ENCODE peak calls at places on chromosomes 4 and X, in five cellular contexts. One of them, this sample, is unnamed.

GRCh38 chrX:150907474-150907873 is 9.0 kb upstream of the CD99L2 start:
- DNase-seq in AG04450: no peak
- DNase-seq in brain microvascular endothelial cell: no peak
- DNase-seq in MM.1S: no peak
- DNase-seq in lung: no peak
- DNase-seq in this sample: no peak

GRCh38 chrX:115226929-115227328 is 7.0 kb downstream of the LRCH2 start:
- DNase-seq in lung: no peak
- DNase-seq in AG04450: no peak
- DNase-seq in brain microvascular endothelial cell: peak
- DNase-seq in MM.1S: peak
- DNase-seq in this sample: no peak

GRCh38 chrX:24148535-24149345 is 789 bp upstream of the ZFX start:
- DNase-seq in brain microvascular endothelial cell: no peak
- DNase-seq in AG04450: no peak
- DNase-seq in lung: peak
- DNase-seq in MM.1S: no peak
- DNase-seq in this sample: no peak

GRCh38 chrX:112834016-112834855 is 6.4 kb downstream of the AMOT start:
- DNase-seq in lung: no peak
- DNase-seq in AG04450: peak
- DNase-seq in MM.1S: no peak
- DNase-seq in brain microvascular endothelial cell: peak
- DNase-seq in this sample: no peak

GRCh38 chrX:13775837-13776236 is 41.1 kb downstream of the GPM6B start:
- DNase-seq in AG04450: no peak
- DNase-seq in lung: no peak
- DNase-seq in MM.1S: no peak
- DNase-seq in brain microvascular endothelial cell: no peak
- DNase-seq in this sample: no peak

GRCh38 chrX:25810202-25810601 is 327.9 kb upstream of the MAGEB18 start:
- DNase-seq in brain microvascular endothelial cell: peak
- DNase-seq in lung: no peak
- DNase-seq in AG04450: peak
- DNase-seq in MM.1S: no peak
- DNase-seq in this sample: peak

GRCh38 chrX:30302957-30303356 is 6.2 kb downstream of the NR0B1 start:
- DNase-seq in lung: no peak
- DNase-seq in brain microvascular endothelial cell: no peak
- DNase-seq in AG04450: no peak
- DNase-seq in MM.1S: no peak
- DNase-seq in this sample: no peak

GRCh38 chrX:49754238-49754857 is 58.6 kb upstream of the PAGE1 start:
- DNase-seq in lung: no peak
- DNase-seq in brain microvascular endothelial cell: peak
- DNase-seq in AG04450: peak
- DNase-seq in MM.1S: peak
- DNase-seq in this sample: peak

GRCh38 chr4:11622961-11623725 is 194.4 kb upstream of the HS3ST1 start:
- DNase-seq in lung: no peak
- DNase-seq in brain microvascular endothelial cell: no peak
- DNase-seq in AG04450: no peak
- DNase-seq in MM.1S: no peak
- DNase-seq in this sample: no peak

GRCh38 chr4:1329408-1330371 is 17.3 kb upstream of the UVSSA start:
- DNase-seq in lung: no peak
- DNase-seq in brain microvascular endothelial cell: no peak
- DNase-seq in MM.1S: no peak
- DNase-seq in AG04450: no peak
- DNase-seq in this sample: no peak

GRCh38 chrX:105190252-105190853 is 30.1 kb downstream of the TEX13A start:
- DNase-seq in AG04450: no peak
- DNase-seq in MM.1S: peak
- DNase-seq in brain microvascular endothelial cell: peak
- DNase-seq in lung: no peak
- DNase-seq in this sample: no peak

GRCh38 chr4:51851937-51852290 is 9.0 kb downstream of the DCUN1D4 start:
- DNase-seq in brain microvascular endothelial cell: no peak
- DNase-seq in AG04450: no peak
- DNase-seq in lung: no peak
- DNase-seq in MM.1S: no peak
- DNase-seq in this sample: no peak

GRCh38 chr4:184168406-184169019 is 49.2 kb downstream of the ENPP6 start:
- DNase-seq in lung: peak
- DNase-seq in brain microvascular endothelial cell: peak
- DNase-seq in AG04450: peak
- DNase-seq in MM.1S: peak
- DNase-seq in this sample: no peak

GRCh38 chr4:119317996-119318395 is 3.9 kb downstream of the FABP2 start:
- DNase-seq in AG04450: no peak
- DNase-seq in brain microvascular endothelial cell: no peak
- DNase-seq in lung: no peak
- DNase-seq in MM.1S: no peak
- DNase-seq in this sample: no peak

GRCh38 chrX:13090261-13091110 is 46.1 kb upstream of the FAM9C start:
- DNase-seq in AG04450: no peak
- DNase-seq in brain microvascular endothelial cell: no peak
- DNase-seq in MM.1S: no peak
- DNase-seq in lung: no peak
- DNase-seq in this sample: no peak

GRCh38 chrX:69762340-69762739 is 146.4 kb downstream of the EDA start:
- DNase-seq in AG04450: no peak
- DNase-seq in MM.1S: no peak
- DNase-seq in lung: no peak
- DNase-seq in brain microvascular endothelial cell: no peak
- DNase-seq in this sample: no peak

GRCh38 chrX:150663061-150663460 is 30.1 kb upstream of the MTMR1 start:
- DNase-seq in AG04450: no peak
- DNase-seq in brain microvascular endothelial cell: no peak
- DNase-seq in MM.1S: no peak
- DNase-seq in lung: no peak
- DNase-seq in this sample: no peak

GRCh38 chr4:168744021-168744420 is 247.2 kb downstream of the PALLD start:
- DNase-seq in lung: no peak
- DNase-seq in brain microvascular endothelial cell: peak
- DNase-seq in AG04450: no peak
- DNase-seq in MM.1S: no peak
- DNase-seq in this sample: peak

GRCh38 chr4:87716350-87717041 is 66.4 kb downstream of the DMP1 start:
- DNase-seq in AG04450: no peak
- DNase-seq in brain microvascular endothelial cell: no peak
- DNase-seq in lung: no peak
- DNase-seq in MM.1S: no peak
- DNase-seq in this sample: peak

GRCh38 chrX:132652871-132653270 is 164.0 kb upstream of the MBNL3 start:
- DNase-seq in AG04450: no peak
- DNase-seq in MM.1S: no peak
- DNase-seq in lung: no peak
- DNase-seq in brain microvascular endothelial cell: no peak
- DNase-seq in this sample: no peak

GRCh38 chrX:78213331-78213730 is 73.9 kb upstream of the TAF9B start:
- DNase-seq in lung: no peak
- DNase-seq in MM.1S: no peak
- DNase-seq in AG04450: no peak
- DNase-seq in brain microvascular endothelial cell: no peak
- DNase-seq in this sample: no peak

GRCh38 chrX:118730500-118731247 is 3.3 kb downstream of the IL13RA1 start:
- DNase-seq in AG04450: no peak
- DNase-seq in MM.1S: no peak
- DNase-seq in lung: no peak
- DNase-seq in brain microvascular endothelial cell: peak
- DNase-seq in this sample: peak

GRCh38 chr4:43987331-43987944 is 461.2 kb downstream of the KCTD8 start:
- DNase-seq in brain microvascular endothelial cell: no peak
- DNase-seq in AG04450: no peak
- DNase-seq in lung: no peak
- DNase-seq in MM.1S: no peak
- DNase-seq in this sample: no peak

GRCh38 chr4:8281519-8282133 is 12.1 kb downstream of the HTRA3 start:
- DNase-seq in brain microvascular endothelial cell: no peak
- DNase-seq in AG04450: peak
- DNase-seq in lung: no peak
- DNase-seq in MM.1S: no peak
- DNase-seq in this sample: peak

GRCh38 chrX:57929373-57929772 is 19.1 kb upstream of the ZXDA start:
- DNase-seq in lung: no peak
- DNase-seq in MM.1S: peak
- DNase-seq in brain microvascular endothelial cell: no peak
- DNase-seq in AG04450: no peak
- DNase-seq in this sample: no peak

GRCh38 chr4:60655356-60655755 is 544.8 kb upstream of the ADGRL3 start:
- DNase-seq in brain microvascular endothelial cell: no peak
- DNase-seq in AG04450: no peak
- DNase-seq in lung: no peak
- DNase-seq in MM.1S: no peak
- DNase-seq in this sample: no peak

GRCh38 chr4:3531306-3531886 is 826 bp downstream of the LRPAP1 start:
- DNase-seq in MM.1S: no peak
- DNase-seq in lung: no peak
- DNase-seq in AG04450: no peak
- DNase-seq in brain microvascular endothelial cell: no peak
- DNase-seq in this sample: no peak

GRCh38 chr4:89762311-89762710 is 74.7 kb downstream of the SNCA start:
- DNase-seq in lung: no peak
- DNase-seq in brain microvascular endothelial cell: no peak
- DNase-seq in MM.1S: no peak
- DNase-seq in AG04450: no peak
- DNase-seq in this sample: no peak

GRCh38 chr4:95215991-95216605 is 332.7 kb downstream of the UNC5C start:
- DNase-seq in lung: no peak
- DNase-seq in AG04450: no peak
- DNase-seq in MM.1S: no peak
- DNase-seq in brain microvascular endothelial cell: peak
- DNase-seq in this sample: peak

GRCh38 chrX:109826954-109827708 is 94.1 kb upstream of the ACSL4 start:
- DNase-seq in brain microvascular endothelial cell: peak
- DNase-seq in lung: no peak
- DNase-seq in MM.1S: no peak
- DNase-seq in AG04450: peak
- DNase-seq in this sample: peak

GRCh38 chr4:106297636-106298035 is 18.4 kb downstream of the TBCK start:
- DNase-seq in AG04450: no peak
- DNase-seq in MM.1S: no peak
- DNase-seq in lung: no peak
- DNase-seq in brain microvascular endothelial cell: no peak
- DNase-seq in this sample: no peak

GRCh38 chrX:34849371-34849770 is 93.2 kb upstream of the FAM47B start:
- DNase-seq in AG04450: peak
- DNase-seq in lung: no peak
- DNase-seq in MM.1S: no peak
- DNase-seq in brain microvascular endothelial cell: no peak
- DNase-seq in this sample: no peak

GRCh38 chr4:178471994-178472393 is 1029.8 kb upstream of the AGA start:
- DNase-seq in AG04450: no peak
- DNase-seq in brain microvascular endothelial cell: no peak
- DNase-seq in lung: no peak
- DNase-seq in MM.1S: no peak
- DNase-seq in this sample: no peak
- H3K4me3 ChIP-seq in AG04450: no peak
- H3K4me3 ChIP-seq in brain microvascular endothelial cell: no peak
- H3K4me3 ChIP-seq in lung: no peak
- H3K4me3 ChIP-seq in MM.1S: no peak
- H3K4me3 ChIP-seq in this sample: no peak

DNA sequence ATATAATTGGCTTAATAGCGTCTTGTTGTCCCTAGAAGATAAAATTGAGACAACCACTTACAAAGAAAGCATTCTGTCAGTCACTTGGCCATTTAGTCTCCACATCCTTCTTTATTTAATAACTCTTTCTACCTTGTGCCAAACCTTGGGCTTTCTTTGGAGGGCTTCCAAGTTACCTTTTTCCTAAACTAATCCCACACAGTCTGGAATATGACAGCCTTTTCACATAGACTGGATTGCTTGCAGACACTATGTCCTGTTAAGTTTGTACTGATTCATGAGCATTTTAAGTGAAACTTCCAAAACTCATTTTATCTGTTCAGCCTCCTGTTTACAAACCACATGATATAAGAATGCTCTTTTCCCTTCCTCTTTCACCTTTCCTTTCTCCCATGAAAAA is 133.1 kb downstream of the AFF2 start:
- DNase-seq in MM.1S: no peak
- DNase-seq in lung: no peak
- DNase-seq in brain microvascular endothelial cell: no peak
- DNase-seq in AG04450: no peak
- DNase-seq in this sample: no peak
- H3K4me3 ChIP-seq in MM.1S: no peak
- H3K4me3 ChIP-seq in lung: no peak
- H3K4me3 ChIP-seq in brain microvascular endothelial cell: no peak
- H3K4me3 ChIP-seq in AG04450: no peak
- H3K4me3 ChIP-seq in this sample: no peak

DNA sequence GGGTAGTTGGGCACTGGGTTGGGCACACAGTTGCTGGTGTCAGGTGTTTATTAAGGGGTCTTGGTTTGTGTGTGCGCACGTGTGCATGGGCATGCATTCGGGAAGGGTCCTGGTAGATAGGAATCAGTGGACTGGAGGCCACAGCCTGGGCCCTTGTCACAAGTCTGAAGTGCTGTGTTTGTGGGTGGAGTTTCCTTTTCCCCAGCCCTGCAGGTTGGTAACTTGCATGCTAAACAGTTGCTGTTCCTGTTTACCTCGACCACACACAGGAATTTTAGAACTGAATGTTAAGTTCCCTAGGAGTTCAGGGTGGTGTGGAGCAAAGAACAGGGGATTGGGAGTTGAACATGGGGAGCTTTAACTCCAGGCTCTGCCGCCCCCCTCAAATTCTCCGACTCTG is 48.8 kb downstream of the STARD8 start:
- DNase-seq in MM.1S: no peak
- DNase-seq in brain microvascular endothelial cell: no peak
- DNase-seq in lung: no peak
- DNase-seq in AG04450: no peak
- DNase-seq in this sample: no peak
- H3K4me3 ChIP-seq in MM.1S: no peak
- H3K4me3 ChIP-seq in brain microvascular endothelial cell: no peak
- H3K4me3 ChIP-seq in lung: no peak
- H3K4me3 ChIP-seq in AG04450: no peak
- H3K4me3 ChIP-seq in this sample: no peak

GRCh38 chrX:67545772-67546495 is 2.1 kb downstream of the AR start:
- DNase-seq in brain microvascular endothelial cell: no peak
- DNase-seq in lung: no peak
- DNase-seq in AG04450: no peak
- DNase-seq in MM.1S: no peak
- DNase-seq in this sample: no peak
- H3K4me3 ChIP-seq in brain microvascular endothelial cell: peak
- H3K4me3 ChIP-seq in lung: peak
- H3K4me3 ChIP-seq in AG04450: peak
- H3K4me3 ChIP-seq in MM.1S: peak
- H3K4me3 ChIP-seq in this sample: peak

DNA sequence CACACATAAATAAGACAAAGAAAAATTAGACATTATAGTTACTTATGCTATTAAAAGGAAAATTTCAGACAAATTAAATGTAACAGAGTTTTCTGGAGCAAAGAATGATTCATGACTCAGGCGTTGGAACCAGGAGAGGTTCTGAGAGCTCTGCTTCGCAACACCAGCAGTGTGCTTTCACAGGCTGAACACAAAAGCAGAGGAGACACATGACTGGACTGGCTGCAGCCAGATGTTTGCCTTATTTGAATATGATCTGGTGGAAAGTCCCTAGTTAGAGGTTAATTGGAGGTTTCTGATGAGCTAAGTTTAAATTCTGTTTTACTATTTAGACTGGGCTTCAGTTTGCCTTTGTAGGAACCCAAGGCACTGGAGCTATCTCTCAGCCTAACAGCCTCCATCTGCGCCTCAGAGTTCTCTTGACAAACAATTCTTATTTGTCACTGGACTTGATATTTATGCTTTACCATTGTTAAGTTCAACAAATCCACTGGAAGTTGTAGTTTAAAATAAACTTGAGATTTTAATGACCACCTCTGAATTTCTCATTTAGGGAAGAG is 16.2 kb downstream of the BOD1L1 start:
- DNase-seq in brain microvascular endothelial cell: peak
- DNase-seq in MM.1S: peak
- DNase-seq in lung: no peak
- DNase-seq in AG04450: peak
- DNase-seq in this sample: peak
- H3K4me3 ChIP-seq in brain microvascular endothelial cell: no peak
- H3K4me3 ChIP-seq in MM.1S: peak
- H3K4me3 ChIP-seq in lung: no peak
- H3K4me3 ChIP-seq in AG04450: no peak
- H3K4me3 ChIP-seq in this sample: no peak